ENCODE peak calls at places on chromosomes 3 and 15, in eight cellular contexts. One of them, this sample, is unnamed.

GRCh38 chr3:38006031-38006430 is 15.4 kb downstream of the VILL start:
- DNase-seq in A673: no peak
- DNase-seq in activated naive CD4-positive, alpha-beta T cell: no peak
- DNase-seq in amniotic stem cell: no peak
- DNase-seq in MM.1S: no peak
- DNase-seq in left colon: no peak
- DNase-seq in activated T-cell treated with anti-CD3 and anti-CD28 coated beads for 1 hour: no peak
- DNase-seq in HCT116: no peak
- DNase-seq in this sample: no peak

GRCh38 chr15:100740105-100740504 is 137.7 kb downstream of the ASB7 start:
- DNase-seq in activated naive CD4-positive, alpha-beta T cell: no peak
- DNase-seq in MM.1S: no peak
- DNase-seq in A673: no peak
- DNase-seq in left colon: no peak
- DNase-seq in HCT116: no peak
- DNase-seq in amniotic stem cell: no peak
- DNase-seq in activated T-cell treated with anti-CD3 and anti-CD28 coated beads for 1 hour: no peak
- DNase-seq in this sample: no peak

GRCh38 chr3:155252021-155252420 is 41.5 kb downstream of the STRIT1 start:
- DNase-seq in amniotic stem cell: no peak
- DNase-seq in activated naive CD4-positive, alpha-beta T cell: no peak
- DNase-seq in HCT116: no peak
- DNase-seq in activated T-cell treated with anti-CD3 and anti-CD28 coated beads for 1 hour: no peak
- DNase-seq in MM.1S: peak
- DNase-seq in left colon: no peak
- DNase-seq in A673: no peak
- DNase-seq in this sample: no peak

GRCh38 chr3:177213806-177214528 is 16.7 kb upstream of the TBL1XR1 start:
- DNase-seq in HCT116: no peak
- DNase-seq in left colon: peak
- DNase-seq in MM.1S: no peak
- DNase-seq in A673: no peak
- DNase-seq in activated T-cell treated with anti-CD3 and anti-CD28 coated beads for 1 hour: no peak
- DNase-seq in amniotic stem cell: no peak
- DNase-seq in activated naive CD4-positive, alpha-beta T cell: no peak
- DNase-seq in this sample: no peak

GRCh38 chr3:188122571-188123169 is 31.3 kb upstream of the LPP start:
- DNase-seq in amniotic stem cell: no peak
- DNase-seq in MM.1S: peak
- DNase-seq in A673: no peak
- DNase-seq in activated T-cell treated with anti-CD3 and anti-CD28 coated beads for 1 hour: no peak
- DNase-seq in left colon: no peak
- DNase-seq in HCT116: no peak
- DNase-seq in activated naive CD4-positive, alpha-beta T cell: no peak
- DNase-seq in this sample: no peak

GRCh38 chr3:88150371-88150770 is 612 bp downstream of the C3orf38 start:
- DNase-seq in amniotic stem cell: no peak
- DNase-seq in activated naive CD4-positive, alpha-beta T cell: no peak
- DNase-seq in HCT116: no peak
- DNase-seq in MM.1S: peak
- DNase-seq in left colon: no peak
- DNase-seq in activated T-cell treated with anti-CD3 and anti-CD28 coated beads for 1 hour: no peak
- DNase-seq in A673: peak
- DNase-seq in this sample: no peak

GRCh38 chr3:9746330-9746729 is 3.4 kb upstream of the OGG1 start:
- DNase-seq in left colon: no peak
- DNase-seq in A673: no peak
- DNase-seq in amniotic stem cell: peak
- DNase-seq in activated naive CD4-positive, alpha-beta T cell: no peak
- DNase-seq in activated T-cell treated with anti-CD3 and anti-CD28 coated beads for 1 hour: no peak
- DNase-seq in MM.1S: no peak
- DNase-seq in HCT116: no peak
- DNase-seq in this sample: no peak

GRCh38 chr3:16143870-16144568 is 30.5 kb upstream of the GALNT15 start:
- DNase-seq in HCT116: no peak
- DNase-seq in activated T-cell treated with anti-CD3 and anti-CD28 coated beads for 1 hour: no peak
- DNase-seq in left colon: no peak
- DNase-seq in amniotic stem cell: no peak
- DNase-seq in A673: no peak
- DNase-seq in activated naive CD4-positive, alpha-beta T cell: no peak
- DNase-seq in MM.1S: no peak
- DNase-seq in this sample: no peak

GRCh38 chr15:85667491-85668424 is 127.0 kb downstream of the KLHL25 start:
- DNase-seq in activated T-cell treated with anti-CD3 and anti-CD28 coated beads for 1 hour: peak
- DNase-seq in HCT116: peak
- DNase-seq in left colon: no peak
- DNase-seq in MM.1S: peak
- DNase-seq in amniotic stem cell: peak
- DNase-seq in activated naive CD4-positive, alpha-beta T cell: no peak
- DNase-seq in A673: peak
- DNase-seq in this sample: no peak

GRCh38 chr3:12235691-12236090 is 53.2 kb upstream of the PPARG start:
- DNase-seq in A673: no peak
- DNase-seq in left colon: no peak
- DNase-seq in activated naive CD4-positive, alpha-beta T cell: no peak
- DNase-seq in activated T-cell treated with anti-CD3 and anti-CD28 coated beads for 1 hour: no peak
- DNase-seq in MM.1S: no peak
- DNase-seq in HCT116: no peak
- DNase-seq in amniotic stem cell: no peak
- DNase-seq in this sample: peak

GRCh38 chr3:13121553-13122001 is 48.3 kb upstream of the IQSEC1 start:
- DNase-seq in left colon: no peak
- DNase-seq in MM.1S: no peak
- DNase-seq in amniotic stem cell: no peak
- DNase-seq in activated naive CD4-positive, alpha-beta T cell: no peak
- DNase-seq in HCT116: no peak
- DNase-seq in A673: no peak
- DNase-seq in activated T-cell treated with anti-CD3 and anti-CD28 coated beads for 1 hour: no peak
- DNase-seq in this sample: no peak

GRCh38 chr3:197168063-197168462 is 130.3 kb downstream of the DLG1 start:
- DNase-seq in activated T-cell treated with anti-CD3 and anti-CD28 coated beads for 1 hour: no peak
- DNase-seq in HCT116: no peak
- DNase-seq in A673: no peak
- DNase-seq in left colon: no peak
- DNase-seq in MM.1S: no peak
- DNase-seq in amniotic stem cell: no peak
- DNase-seq in activated naive CD4-positive, alpha-beta T cell: no peak
- DNase-seq in this sample: no peak

GRCh38 chr15:65092911-65093792 is 16.6 kb downstream of the KBTBD13 start:
- DNase-seq in A673: no peak
- DNase-seq in left colon: no peak
- DNase-seq in MM.1S: no peak
- DNase-seq in amniotic stem cell: no peak
- DNase-seq in activated T-cell treated with anti-CD3 and anti-CD28 coated beads for 1 hour: no peak
- DNase-seq in activated naive CD4-positive, alpha-beta T cell: no peak
- DNase-seq in HCT116: no peak
- DNase-seq in this sample: no peak

GRCh38 chr3:142808103-142808917 is 80.6 kb downstream of the PCOLCE2 start:
- DNase-seq in MM.1S: no peak
- DNase-seq in activated T-cell treated with anti-CD3 and anti-CD28 coated beads for 1 hour: no peak
- DNase-seq in activated naive CD4-positive, alpha-beta T cell: no peak
- DNase-seq in left colon: no peak
- DNase-seq in HCT116: peak
- DNase-seq in amniotic stem cell: peak
- DNase-seq in A673: peak
- DNase-seq in this sample: no peak

GRCh38 chr15:74866090-74866489 is 7.1 kb downstream of the SCAMP2 start:
- DNase-seq in amniotic stem cell: peak
- DNase-seq in HCT116: no peak
- DNase-seq in left colon: no peak
- DNase-seq in A673: peak
- DNase-seq in MM.1S: no peak
- DNase-seq in activated naive CD4-positive, alpha-beta T cell: no peak
- DNase-seq in activated T-cell treated with anti-CD3 and anti-CD28 coated beads for 1 hour: no peak
- DNase-seq in this sample: no peak

GRCh38 chr3:48707157-48707556 is 9.9 kb downstream of the IP6K2 start:
- DNase-seq in MM.1S: no peak
- DNase-seq in A673: no peak
- DNase-seq in left colon: no peak
- DNase-seq in HCT116: no peak
- DNase-seq in activated T-cell treated with anti-CD3 and anti-CD28 coated beads for 1 hour: no peak
- DNase-seq in activated naive CD4-positive, alpha-beta T cell: no peak
- DNase-seq in amniotic stem cell: no peak
- DNase-seq in this sample: no peak

GRCh38 chr3:127490271-127491023 is 100.1 kb downstream of the TPRA1 start:
- DNase-seq in A673: no peak
- DNase-seq in activated naive CD4-positive, alpha-beta T cell: no peak
- DNase-seq in amniotic stem cell: no peak
- DNase-seq in MM.1S: no peak
- DNase-seq in HCT116: no peak
- DNase-seq in left colon: no peak
- DNase-seq in activated T-cell treated with anti-CD3 and anti-CD28 coated beads for 1 hour: no peak
- DNase-seq in this sample: no peak

GRCh38 chr3:43022111-43022510 is 43.0 kb downstream of the GASK1A start:
- DNase-seq in left colon: no peak
- DNase-seq in A673: no peak
- DNase-seq in HCT116: no peak
- DNase-seq in amniotic stem cell: no peak
- DNase-seq in MM.1S: no peak
- DNase-seq in activated T-cell treated with anti-CD3 and anti-CD28 coated beads for 1 hour: no peak
- DNase-seq in activated naive CD4-positive, alpha-beta T cell: no peak
- DNase-seq in this sample: no peak

This sample was measured in NCI-H82.